ENCODE peak calls at places on chromosome 1, in seven cellular contexts. I, H, W, J, T, P and E are unnamed samples.

GRCh38 chr1:17742590-17742989 is 12.5 kb upstream of the ACTL8 start:
- DNase-seq in I (no peak), H (no peak), W (no peak), J (peak), T (no peak), P (no peak), E (no peak)

GRCh38 chr1:1068374-1069060 is 5.6 kb downstream of the RNF223 start:
- DNase-seq in I (peak), H (no peak), W (no peak), J (no peak), T (no peak), P (peak), E (no peak)

GRCh38 chr1:82392513-82392912 is 591.8 kb downstream of the ADGRL2 start:
- DNase-seq in I (no peak), H (no peak), W (no peak), J (no peak), T (no peak), P (no peak), E (no peak)

GRCh38 chr1:176696109-176696508 is 233.1 kb downstream of the PAPPA2 start:
- DNase-seq in I (no peak), H (peak), W (no peak), J (no peak), T (no peak), P (no peak), E (peak)

GRCh38 chr1:184270556-184270955 is 116.3 kb upstream of the C1orf21 start:
- DNase-seq in I (no peak), H (peak), W (no peak), J (no peak), T (peak), P (no peak), E (no peak)

GRCh38 chr1:24289937-24290595 is 29.1 kb upstream of the GRHL3 start:
- DNase-seq in I (no peak), H (no peak), W (no peak), J (peak), T (no peak), P (no peak), E (no peak)

GRCh38 chr1:18816808-18817207 is 42.7 kb downstream of the TAS1R2 start:
- DNase-seq in I (no peak), H (no peak), W (no peak), J (peak), T (no peak), P (no peak), E (no peak)

GRCh38 chr1:89812992-89813391 is 7.8 kb upstream of the LRRC8D start:
- DNase-seq in I (no peak), H (no peak), W (no peak), J (peak), T (no peak), P (no peak), E (no peak)

GRCh38 chr1:18947570-18947969 is 8.9 kb downstream of the IFFO2 start:
- DNase-seq in I (no peak), H (peak), W (no peak), J (no peak), T (no peak), P (no peak), E (no peak)

GRCh38 chr1:231682761-231683160 is 56.2 kb downstream of the DISC1 start:
- DNase-seq in I (no peak), H (no peak), W (no peak), J (no peak), T (no peak), P (no peak), E (no peak)

GRCh38 chr1:227174136-227174535 is 144.2 kb downstream of the CDC42BPA start:
- DNase-seq in I (no peak), H (no peak), W (no peak), J (peak), T (no peak), P (no peak), E (no peak)

GRCh38 chr1:25608488-25609178 is 8.0 kb upstream of the MAN1C1 start:
- DNase-seq in I (peak), H (peak), W (peak), J (peak), T (peak), P (peak), E (peak)

GRCh38 chr1:109392037-109392787 is 5.5 kb downstream of the SORT1 start:
- DNase-seq in I (no peak), H (no peak), W (no peak), J (no peak), T (no peak), P (no peak), E (no peak)

GRCh38 chr1:89133747-89134146 is 7.8 kb upstream of the GBP2 start:
- DNase-seq in I (no peak), H (no peak), W (no peak), J (no peak), T (no peak), P (no peak), E (no peak)

GRCh38 chr1:191734321-191734720 is 423.9 kb upstream of the RGS18 start:
- DNase-seq in I (no peak), H (no peak), W (no peak), J (no peak), T (no peak), P (no peak), E (no peak)

GRCh38 chr1:151377150-151377884 is 4.8 kb upstream of the SELENBP1 start:
- DNase-seq in I (no peak), H (no peak), W (no peak), J (no peak), T (no peak), P (peak), E (no peak)

GRCh38 chr1:10161541-10162290 is 48.7 kb upstream of the KIF1B start:
- DNase-seq in I (no peak), H (no peak), W (no peak), J (no peak), T (no peak), P (no peak), E (no peak)

GRCh38 chr1:224127925-224128819 is 14.3 kb downstream of the FBXO28 start:
- DNase-seq in I (no peak), H (no peak), W (no peak), J (no peak), T (no peak), P (no peak), E (no peak)

GRCh38 chr1:43603004-43603403 is 46.9 kb upstream of the KDM4A start:
- DNase-seq in I (no peak), H (no peak), W (no peak), J (no peak), T (no peak), P (no peak), E (no peak)

GRCh38 chr1:241972703-241973375 is 15.3 kb downstream of the BECN2 start:
- DNase-seq in I (no peak), H (peak), W (no peak), J (peak), T (peak), P (no peak), E (no peak)

GRCh38 chr1:201461193-201461657 is 7.8 kb downstream of the PHLDA3 start:
- DNase-seq in I (no peak), H (no peak), W (no peak), J (peak), T (no peak), P (no peak), E (no peak)

GRCh38 chr1:77039739-77040138 is 172.5 kb downstream of the ST6GALNAC5 start:
- DNase-seq in I (no peak), H (no peak), W (no peak), J (peak), T (no peak), P (no peak), E (no peak)

DNA sequence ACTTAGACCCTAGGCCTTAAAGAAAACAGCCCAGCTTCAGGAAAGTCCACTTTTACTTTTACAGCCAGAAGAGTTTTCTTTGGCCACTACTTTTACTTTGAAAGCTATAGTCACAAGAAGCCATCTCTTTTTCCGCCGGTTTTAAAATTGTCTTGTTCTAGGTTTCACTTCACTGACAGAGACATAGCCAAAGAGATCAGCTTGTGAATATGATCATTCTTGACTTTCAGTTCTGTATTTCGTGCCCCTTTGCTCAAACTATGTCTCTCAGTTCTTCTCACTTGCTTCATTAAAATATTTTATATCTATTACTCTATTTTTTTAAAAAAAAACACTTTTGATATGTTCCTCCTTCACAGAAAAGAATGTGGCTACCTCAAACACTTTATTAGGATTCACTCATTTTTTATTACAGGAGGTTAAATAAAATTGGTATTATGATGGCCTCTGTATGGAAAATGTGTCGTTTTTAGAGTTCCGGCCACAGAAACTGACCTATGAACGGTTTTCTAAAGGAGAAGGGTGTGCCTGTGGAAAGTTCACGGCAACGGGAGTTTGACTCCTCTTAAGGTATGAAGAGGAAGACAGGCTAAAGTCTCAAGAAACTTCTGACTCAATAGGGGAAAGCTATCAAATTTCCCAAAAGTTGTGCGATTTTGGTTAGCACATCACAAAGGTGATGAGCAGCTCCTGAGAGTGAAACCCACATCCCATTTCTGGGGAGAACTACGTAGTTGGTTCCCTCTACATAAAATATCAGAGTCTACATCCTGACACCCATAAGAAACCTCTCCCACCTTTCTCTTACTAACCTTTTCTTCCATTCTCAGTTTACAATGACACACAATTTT is 1.2 kb downstream of the MCOLN2 start:
- DNase-seq in I (no peak), H (no peak), W (no peak), J (no peak), T (no peak), P (peak), E (no peak)
- H3K4me3 ChIP-seq in I (peak), H (no peak), W (peak), J (no peak), T (no peak), P (peak), E (no peak)

DNA sequence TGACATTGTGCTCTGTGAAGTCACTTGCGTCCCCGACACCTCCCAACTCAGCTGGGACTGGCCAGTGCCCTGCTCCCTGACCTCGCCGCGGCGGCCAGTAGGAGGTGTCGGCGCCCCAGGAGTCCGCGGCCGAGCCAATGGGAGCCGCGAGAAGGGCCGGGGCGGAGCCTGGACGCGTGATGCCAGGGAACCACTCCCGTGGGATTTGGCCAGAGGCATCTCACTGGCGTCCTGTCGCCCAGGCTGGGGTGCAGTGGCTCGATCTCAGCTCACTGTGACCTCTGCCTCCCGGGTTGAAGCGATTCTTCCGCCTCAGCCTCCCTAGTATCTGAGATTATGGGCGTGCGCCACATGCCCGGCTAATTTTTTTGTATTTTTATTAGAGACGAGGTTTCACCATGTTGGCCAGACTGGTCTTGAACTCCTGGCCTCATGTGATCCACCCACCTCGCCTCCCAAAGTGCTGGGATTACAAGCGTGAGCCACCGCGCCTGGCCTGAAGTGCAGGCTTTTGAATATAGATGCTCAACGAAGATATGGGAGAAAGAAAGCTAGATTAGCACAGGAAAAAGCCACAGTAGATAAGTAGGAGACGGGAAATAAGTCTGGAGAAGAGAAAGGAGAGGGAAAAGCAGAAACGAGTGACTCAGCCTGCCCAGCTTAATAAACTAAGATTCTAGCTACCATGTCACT is 38.0 kb downstream of the ZBTB8OS start:
- DNase-seq in I (peak), H (peak), W (no peak), J (peak), T (peak), P (peak), E (no peak)
- H3K4me3 ChIP-seq in I (peak), H (peak), W (peak), J (peak), T (peak), P (peak), E (no peak)

DNA sequence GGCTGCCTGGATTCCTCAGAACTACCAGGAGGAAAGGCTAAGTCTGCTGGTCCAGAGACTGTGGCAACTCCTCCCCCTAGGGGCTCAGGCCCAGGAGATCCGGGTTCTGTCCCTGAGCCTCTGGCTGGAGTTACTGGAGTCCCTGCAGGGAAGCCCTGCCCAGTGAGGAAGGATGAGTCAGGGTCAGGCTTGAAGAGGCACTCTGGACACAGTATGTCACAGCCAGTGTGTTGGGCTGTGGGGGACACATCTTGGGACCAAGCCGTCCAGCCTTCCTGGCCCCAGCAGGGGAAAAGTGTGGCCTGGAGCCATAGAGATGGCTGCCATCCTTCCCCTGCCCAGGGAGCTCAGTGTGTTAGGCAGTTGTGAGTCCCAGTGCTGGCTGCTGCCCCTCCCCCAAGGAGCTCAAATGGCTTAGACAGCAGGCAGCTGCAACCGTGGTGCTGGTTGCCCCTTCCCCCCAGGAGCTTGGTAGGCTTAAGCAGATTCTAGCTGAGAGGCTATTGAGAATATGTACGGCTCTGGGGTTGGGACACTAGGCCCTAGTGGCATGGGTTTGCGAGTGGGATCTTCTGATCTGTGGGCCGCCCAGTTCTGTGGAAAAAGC is 28.2 kb upstream of the RABGAP1L start:
- DNase-seq in I (no peak), H (no peak), W (no peak), J (no peak), T (peak), P (no peak), E (no peak)
- H3K4me3 ChIP-seq in I (no peak), H (no peak), W (no peak), J (no peak), T (no peak), P (no peak), E (no peak)

GRCh38 chr1:248857749-248858095 is 1.2 kb downstream of the ZNF692 start:
- DNase-seq in I (no peak), H (no peak), W (no peak), J (no peak), T (no peak), P (no peak), E (no peak)

GRCh38 chr1:248858891-248859889 is at the start of gene ZNF692:
- DNase-seq in I (peak), H (peak), W (peak), J (peak), T (peak), P (peak), E (peak)

GRCh38 chr1:248861621-248862020 is 2.7 kb upstream of the ZNF692 start:
- DNase-seq in I (no peak), H (no peak), W (no peak), J (no peak), T (no peak), P (no peak), E (no peak)

GRCh38 chr1:248858096-248858890 is 592 bp downstream of the ZNF692 start:
- DNase-seq in I (no peak), H (peak), W (no peak), J (peak), T (no peak), P (peak), E (peak)

GRCh38 chr1:248860007-248860406 is 1.1 kb upstream of the ZNF692 start:
- DNase-seq in I (no peak), H (no peak), W (no peak), J (no peak), T (no peak), P (no peak), E (no peak)
- H3K4me3 ChIP-seq in I (no peak), H (no peak), W (no peak), J (no peak), T (no peak), P (no peak), E (peak)

DNA sequence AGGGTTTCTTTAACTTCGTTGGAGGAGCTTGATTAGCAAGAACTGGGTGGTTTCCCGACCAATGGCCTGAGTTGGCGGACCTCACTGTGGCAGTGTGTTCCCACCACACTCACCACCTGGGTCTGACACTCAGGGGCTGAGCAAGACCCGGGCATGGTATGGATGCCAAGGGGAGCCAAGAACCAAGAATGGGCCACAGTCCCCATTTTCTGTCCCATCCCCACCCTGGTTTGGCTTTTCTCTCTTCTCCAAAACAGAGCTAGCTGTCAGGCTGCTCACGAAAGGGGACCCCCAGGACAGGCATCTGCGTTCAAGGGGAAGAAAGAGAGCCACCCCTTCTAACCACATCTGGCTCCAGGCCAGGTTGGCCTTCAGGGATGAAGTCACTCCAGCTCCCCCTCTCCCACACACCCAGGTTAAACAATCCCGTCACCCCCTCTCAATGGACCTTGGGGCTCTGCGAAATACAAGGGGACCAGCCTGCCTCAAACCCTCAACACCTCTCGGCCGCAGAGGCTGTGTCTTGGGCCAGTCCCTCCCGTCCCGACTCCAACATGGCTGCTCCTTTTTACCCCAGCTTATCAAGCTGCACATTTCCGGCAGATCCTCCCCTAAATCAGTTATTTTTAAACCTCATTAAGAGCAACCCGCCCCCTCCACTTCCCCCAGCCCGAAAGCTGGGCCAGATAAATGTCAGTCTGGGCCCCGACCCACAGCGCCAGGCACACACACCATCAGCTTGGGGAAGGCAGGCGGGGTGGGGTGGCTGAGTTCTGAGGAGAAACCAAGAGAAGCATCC is 3.4 kb downstream of the TAGLN2 start:
- DNase-seq in I (no peak), H (no peak), W (no peak), J (peak), T (no peak), P (no peak), E (no peak)
- H3K4me3 ChIP-seq in I (peak), H (no peak), W (peak), J (peak), T (no peak), P (no peak), E (no peak)

GRCh38 chr1:11731719-11732283 is 4.1 kb upstream of the AGTRAP start:
- DNase-seq in I (no peak), H (peak), W (no peak), J (peak), T (no peak), P (no peak), E (no peak)

GRCh38 chr1:11735854-11736745 is at the start of gene AGTRAP:
- DNase-seq in I (peak), H (peak), W (no peak), J (peak), T (peak), P (peak), E (peak)

GRCh38 chr1:11730429-11730861 is 5.5 kb upstream of the AGTRAP start:
- DNase-seq in I (peak), H (no peak), W (no peak), J (peak), T (no peak), P (no peak), E (peak)

GRCh38 chr1:11735531-11735853 is 444 bp upstream of the AGTRAP start:
- DNase-seq in I (no peak), H (no peak), W (no peak), J (no peak), T (no peak), P (no peak), E (no peak)

DNA sequence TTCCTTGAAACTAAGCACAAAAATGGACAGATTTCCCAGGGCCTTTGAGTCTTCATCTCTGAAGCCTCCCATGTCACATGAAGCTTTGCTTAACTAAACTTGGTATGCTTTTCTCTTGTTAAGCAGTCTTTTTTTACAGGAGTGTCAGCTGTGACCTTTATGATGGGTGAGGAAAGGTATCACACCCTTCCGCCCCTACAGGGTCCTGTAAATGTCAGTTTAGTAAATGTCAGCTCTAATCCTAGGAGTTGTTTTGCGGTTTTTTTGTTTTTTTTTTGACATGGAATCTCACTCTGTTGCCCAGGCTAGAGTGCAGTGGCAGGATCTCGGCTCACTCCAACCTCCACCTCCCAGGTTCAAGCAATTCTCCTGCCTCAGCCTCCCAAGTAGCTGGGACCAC is 2.6 kb upstream of the AGTRAP start:
- DNase-seq in I (no peak), H (no peak), W (no peak), J (no peak), T (no peak), P (no peak), E (no peak)
- H3K4me3 ChIP-seq in I (no peak), H (no peak), W (no peak), J (no peak), T (no peak), P (no peak), E (no peak)

DNA sequence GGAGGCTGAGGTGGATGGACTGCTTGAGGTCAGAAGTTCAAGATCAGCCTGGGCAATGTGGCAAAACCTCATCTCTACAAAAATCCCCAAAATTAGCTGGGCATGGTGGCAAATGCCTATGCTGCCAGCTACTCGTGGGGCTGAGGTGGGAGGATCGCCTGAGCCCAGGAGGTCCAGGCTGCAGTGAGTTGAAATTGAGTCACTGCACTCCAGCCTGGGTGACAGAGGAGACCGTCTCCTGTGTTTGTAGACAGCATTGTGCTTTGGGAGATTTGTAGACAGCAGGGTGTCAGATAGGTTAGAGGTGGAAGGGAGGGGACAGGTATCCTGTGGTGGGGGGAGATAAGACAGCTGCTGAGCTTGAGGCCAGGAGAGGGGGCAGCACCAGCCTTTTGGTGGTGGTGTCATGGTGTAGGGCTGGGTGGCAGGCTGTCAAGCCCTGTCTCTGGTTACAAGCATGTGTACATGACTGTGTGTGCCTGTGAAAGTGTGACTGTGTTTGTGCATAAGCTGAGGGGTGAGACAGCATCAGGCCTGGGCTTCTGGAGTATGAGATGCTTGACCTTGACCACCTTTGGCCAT is 15.2 kb downstream of the PPFIA4 start:
- DNase-seq in I (no peak), H (no peak), W (no peak), J (no peak), T (no peak), P (no peak), E (no peak)
- H3K4me3 ChIP-seq in I (no peak), H (no peak), W (no peak), J (no peak), T (no peak), P (no peak), E (no peak)